ENCODE peak calls at places on chromosomes 11 and 22, in eight cellular contexts. One of them, this sample, is unnamed.

GRCh38 chr11:93543292-93543977 is at the start of gene SMCO4:
- DNase-seq in fibroblast of lung: peak
- DNase-seq in SK-N-SH: peak
- DNase-seq in neural progenitor cell: peak
- DNase-seq in hepatocyte: peak
- DNase-seq in OCI-LY7: peak
- DNase-seq in GM23338: peak
- DNase-seq in neuronal stem cell: peak
- DNase-seq in this sample: peak

GRCh38 chr11:27807594-27807993 is 107.3 kb upstream of the BDNF start:
- DNase-seq in fibroblast of lung: peak
- DNase-seq in SK-N-SH: no peak
- DNase-seq in neural progenitor cell: no peak
- DNase-seq in hepatocyte: no peak
- DNase-seq in OCI-LY7: no peak
- DNase-seq in GM23338: no peak
- DNase-seq in neuronal stem cell: no peak
- DNase-seq in this sample: no peak

GRCh38 chr22:49825944-49826602 is 1.6 kb downstream of the BRD1 start:
- DNase-seq in fibroblast of lung: peak
- DNase-seq in SK-N-SH: no peak
- DNase-seq in neural progenitor cell: no peak
- DNase-seq in hepatocyte: peak
- DNase-seq in OCI-LY7: peak
- DNase-seq in GM23338: no peak
- DNase-seq in neuronal stem cell: no peak
- DNase-seq in this sample: peak

GRCh38 chr11:84310261-84310660 is 1024.1 kb upstream of the CCDC90B start:
- DNase-seq in fibroblast of lung: no peak
- DNase-seq in SK-N-SH: no peak
- DNase-seq in neural progenitor cell: no peak
- DNase-seq in hepatocyte: no peak
- DNase-seq in OCI-LY7: no peak
- DNase-seq in GM23338: no peak
- DNase-seq in neuronal stem cell: no peak
- DNase-seq in this sample: no peak

GRCh38 chr22:24323695-24324094 is 53.1 kb downstream of the SPECC1L start:
- DNase-seq in fibroblast of lung: no peak
- DNase-seq in SK-N-SH: no peak
- DNase-seq in neural progenitor cell: no peak
- DNase-seq in hepatocyte: no peak
- DNase-seq in OCI-LY7: no peak
- DNase-seq in GM23338: no peak
- DNase-seq in neuronal stem cell: no peak
- DNase-seq in this sample: no peak

GRCh38 chr11:73308003-73308962 is at the start of gene ARHGEF17:
- DNase-seq in fibroblast of lung: peak
- DNase-seq in SK-N-SH: peak
- DNase-seq in neural progenitor cell: peak
- DNase-seq in hepatocyte: peak
- DNase-seq in OCI-LY7: no peak
- DNase-seq in GM23338: peak
- DNase-seq in neuronal stem cell: peak
- DNase-seq in this sample: peak

GRCh38 chr22:48849513-48849912 is 978.2 kb downstream of the BRD1 start:
- DNase-seq in fibroblast of lung: no peak
- DNase-seq in SK-N-SH: no peak
- DNase-seq in neural progenitor cell: no peak
- DNase-seq in hepatocyte: no peak
- DNase-seq in OCI-LY7: no peak
- DNase-seq in GM23338: no peak
- DNase-seq in neuronal stem cell: no peak
- DNase-seq in this sample: no peak

GRCh38 chr11:96227244-96227643 is 115.8 kb downstream of the MAML2 start:
- DNase-seq in fibroblast of lung: no peak
- DNase-seq in SK-N-SH: no peak
- DNase-seq in neural progenitor cell: no peak
- DNase-seq in hepatocyte: no peak
- DNase-seq in OCI-LY7: no peak
- DNase-seq in GM23338: no peak
- DNase-seq in neuronal stem cell: no peak
- DNase-seq in this sample: no peak

GRCh38 chr22:49011379-49011768 is 816.3 kb downstream of the BRD1 start:
- DNase-seq in fibroblast of lung: no peak
- DNase-seq in SK-N-SH: peak
- DNase-seq in neural progenitor cell: no peak
- DNase-seq in hepatocyte: no peak
- DNase-seq in OCI-LY7: no peak
- DNase-seq in GM23338: no peak
- DNase-seq in neuronal stem cell: no peak
- DNase-seq in this sample: no peak

GRCh38 chr22:19718255-19719054 is 4.2 kb downstream of the SEPTIN5 start:
- DNase-seq in fibroblast of lung: no peak
- DNase-seq in SK-N-SH: no peak
- DNase-seq in neural progenitor cell: no peak
- DNase-seq in hepatocyte: no peak
- DNase-seq in OCI-LY7: no peak
- DNase-seq in GM23338: no peak
- DNase-seq in neuronal stem cell: no peak
- DNase-seq in this sample: no peak

GRCh38 chr11:125451400-125452124 is 44.5 kb downstream of the FEZ1 start:
- DNase-seq in fibroblast of lung: peak
- DNase-seq in SK-N-SH: peak
- DNase-seq in neural progenitor cell: peak
- DNase-seq in hepatocyte: peak
- DNase-seq in OCI-LY7: no peak
- DNase-seq in GM23338: peak
- DNase-seq in neuronal stem cell: peak
- DNase-seq in this sample: no peak

GRCh38 chr11:47593492-47593933 is 698 bp downstream of the C1QTNF4 start:
- DNase-seq in fibroblast of lung: no peak
- DNase-seq in SK-N-SH: peak
- DNase-seq in neural progenitor cell: peak
- DNase-seq in hepatocyte: no peak
- DNase-seq in OCI-LY7: no peak
- DNase-seq in GM23338: no peak
- DNase-seq in neuronal stem cell: no peak
- DNase-seq in this sample: no peak
- H3K4me3 ChIP-seq in fibroblast of lung: peak
- H3K4me3 ChIP-seq in SK-N-SH: peak
- H3K4me3 ChIP-seq in neural progenitor cell: peak
- H3K4me3 ChIP-seq in hepatocyte: peak
- H3K4me3 ChIP-seq in OCI-LY7: no peak
- H3K4me3 ChIP-seq in GM23338: peak
- H3K4me3 ChIP-seq in neuronal stem cell: peak
- H3K4me3 ChIP-seq in this sample: no peak

GRCh38 chr11:130315354-130315970 is 745 bp upstream of the ZBTB44 start:
- DNase-seq in fibroblast of lung: no peak
- DNase-seq in SK-N-SH: peak
- DNase-seq in neural progenitor cell: peak
- DNase-seq in hepatocyte: peak
- DNase-seq in OCI-LY7: peak
- DNase-seq in GM23338: peak
- DNase-seq in neuronal stem cell: no peak
- DNase-seq in this sample: peak

GRCh38 chr11:130312046-130312445 is 2.7 kb downstream of the ZBTB44 start:
- DNase-seq in fibroblast of lung: no peak
- DNase-seq in SK-N-SH: no peak
- DNase-seq in neural progenitor cell: no peak
- DNase-seq in hepatocyte: no peak
- DNase-seq in OCI-LY7: no peak
- DNase-seq in GM23338: no peak
- DNase-seq in neuronal stem cell: no peak
- DNase-seq in this sample: no peak

GRCh38 chr11:130314749-130315285 is at the start of gene ZBTB44:
- DNase-seq in fibroblast of lung: peak
- DNase-seq in SK-N-SH: peak
- DNase-seq in neural progenitor cell: peak
- DNase-seq in hepatocyte: peak
- DNase-seq in OCI-LY7: peak
- DNase-seq in GM23338: peak
- DNase-seq in neuronal stem cell: peak
- DNase-seq in this sample: peak

GRCh38 chr11:130314184-130314748 is 451 bp downstream of the ZBTB44 start:
- DNase-seq in fibroblast of lung: peak
- DNase-seq in SK-N-SH: peak
- DNase-seq in neural progenitor cell: peak
- DNase-seq in hepatocyte: peak
- DNase-seq in OCI-LY7: peak
- DNase-seq in GM23338: peak
- DNase-seq in neuronal stem cell: no peak
- DNase-seq in this sample: no peak

GRCh38 chr11:130313383-130314183 is 1.1 kb downstream of the ZBTB44 start:
- DNase-seq in fibroblast of lung: no peak
- DNase-seq in SK-N-SH: no peak
- DNase-seq in neural progenitor cell: no peak
- DNase-seq in hepatocyte: no peak
- DNase-seq in OCI-LY7: peak
- DNase-seq in GM23338: peak
- DNase-seq in neuronal stem cell: no peak
- DNase-seq in this sample: no peak
- H2AFZ ChIP-seq in fibroblast of lung: peak
- H2AFZ ChIP-seq in SK-N-SH: peak
- H2AFZ ChIP-seq in neural progenitor cell: no peak
- H2AFZ ChIP-seq in hepatocyte: peak
- H2AFZ ChIP-seq in OCI-LY7: no peak
- H2AFZ ChIP-seq in GM23338: no peak
- H2AFZ ChIP-seq in neuronal stem cell: peak
- H2AFZ ChIP-seq in this sample: peak

DNA sequence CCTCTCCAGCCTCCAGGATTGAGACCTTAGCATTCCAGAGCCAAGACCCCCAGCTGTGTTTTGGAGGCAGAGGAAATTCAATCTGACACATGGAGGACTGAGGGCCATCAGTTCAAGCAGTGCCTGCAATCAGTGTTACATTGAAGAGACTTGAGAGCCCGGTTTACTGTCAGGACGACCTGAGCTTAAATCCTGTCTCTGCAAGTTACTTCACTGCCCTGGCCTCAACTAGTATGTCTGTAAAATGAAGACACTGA is 35.1 kb downstream of the TRIM29 start:
- DNase-seq in fibroblast of lung: no peak
- DNase-seq in SK-N-SH: no peak
- DNase-seq in neural progenitor cell: peak
- DNase-seq in hepatocyte: no peak
- DNase-seq in OCI-LY7: no peak
- DNase-seq in GM23338: no peak
- DNase-seq in neuronal stem cell: no peak
- DNase-seq in this sample: no peak
- H3K4me3 ChIP-seq in fibroblast of lung: no peak
- H3K4me3 ChIP-seq in SK-N-SH: no peak
- H3K4me3 ChIP-seq in neural progenitor cell: no peak
- H3K4me3 ChIP-seq in hepatocyte: no peak
- H3K4me3 ChIP-seq in OCI-LY7: no peak
- H3K4me3 ChIP-seq in GM23338: no peak
- H3K4me3 ChIP-seq in neuronal stem cell: no peak
- H3K4me3 ChIP-seq in this sample: no peak

DNA sequence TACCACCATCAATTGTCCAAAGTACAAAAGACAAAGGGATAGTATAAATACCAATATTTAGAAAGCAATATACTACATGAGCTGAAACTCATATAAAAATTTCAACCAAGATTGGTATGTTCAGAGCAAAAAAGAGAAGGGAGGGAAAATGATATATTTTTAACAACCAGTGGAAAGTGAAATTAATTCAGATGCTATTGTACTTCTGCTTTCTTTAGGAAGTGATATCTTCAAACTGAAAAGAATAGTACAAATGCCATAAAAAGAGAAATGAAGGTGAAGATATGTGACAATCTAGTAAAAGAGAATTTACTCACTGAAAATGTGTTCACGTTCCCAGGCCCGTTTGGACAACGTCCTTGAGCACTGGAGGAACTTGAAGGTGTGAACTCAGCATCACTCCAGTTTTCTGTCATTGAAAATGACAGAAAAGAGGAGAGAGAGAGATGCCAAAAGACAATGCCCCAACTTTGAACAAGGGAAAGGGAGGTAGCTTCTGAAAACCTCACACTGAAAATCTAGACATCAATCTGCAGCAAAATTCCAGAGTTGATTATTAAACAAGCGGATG is 47.5 kb downstream of the SC5D start:
- DNase-seq in fibroblast of lung: no peak
- DNase-seq in SK-N-SH: no peak
- DNase-seq in neural progenitor cell: no peak
- DNase-seq in hepatocyte: no peak
- DNase-seq in OCI-LY7: no peak
- DNase-seq in GM23338: no peak
- DNase-seq in neuronal stem cell: no peak
- DNase-seq in this sample: no peak
- H2AFZ ChIP-seq in fibroblast of lung: no peak
- H2AFZ ChIP-seq in SK-N-SH: no peak
- H2AFZ ChIP-seq in neural progenitor cell: no peak
- H2AFZ ChIP-seq in hepatocyte: no peak
- H2AFZ ChIP-seq in OCI-LY7: peak
- H2AFZ ChIP-seq in GM23338: peak
- H2AFZ ChIP-seq in neuronal stem cell: no peak
- H2AFZ ChIP-seq in this sample: no peak

DNA sequence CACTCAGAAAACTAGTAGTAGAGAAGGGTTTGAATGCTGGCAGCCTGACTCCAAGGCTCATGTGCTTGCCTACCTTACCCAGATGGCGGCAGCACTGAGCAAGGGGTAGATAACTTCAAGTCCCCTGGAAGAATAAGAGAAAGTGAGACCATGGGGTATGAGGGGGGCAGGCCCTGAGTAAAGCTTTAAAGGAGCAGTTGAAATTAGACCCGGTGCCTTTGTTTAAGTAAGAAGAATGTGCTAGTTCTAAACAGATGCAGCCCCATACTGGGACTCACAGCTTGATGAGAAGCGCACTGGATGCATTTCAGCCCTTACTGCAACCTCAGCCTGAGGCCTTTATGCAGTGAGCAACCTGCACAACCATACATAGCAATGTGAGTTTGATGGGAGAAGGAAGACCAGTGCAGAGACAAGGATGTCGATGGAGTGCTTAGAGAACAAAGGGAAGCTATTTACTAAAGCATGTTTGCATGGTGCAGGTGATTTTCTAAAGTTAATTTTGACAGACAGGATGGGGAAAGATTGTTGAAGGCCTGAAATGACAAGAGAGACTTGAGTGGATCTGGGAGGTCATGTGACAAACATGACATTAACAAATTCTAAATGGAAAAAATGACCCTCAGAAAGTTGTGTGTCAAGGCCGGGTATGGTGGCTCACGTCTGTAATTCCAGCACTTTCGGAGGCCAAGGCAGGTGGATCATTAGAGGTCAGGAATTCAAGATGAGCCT is 27.1 kb upstream of the TMA7B start:
- DNase-seq in fibroblast of lung: no peak
- DNase-seq in SK-N-SH: no peak
- DNase-seq in neural progenitor cell: peak
- DNase-seq in hepatocyte: peak
- DNase-seq in OCI-LY7: peak
- DNase-seq in GM23338: peak
- DNase-seq in neuronal stem cell: peak
- DNase-seq in this sample: peak
- H3K4me3 ChIP-seq in fibroblast of lung: no peak
- H3K4me3 ChIP-seq in SK-N-SH: no peak
- H3K4me3 ChIP-seq in neural progenitor cell: peak
- H3K4me3 ChIP-seq in hepatocyte: no peak
- H3K4me3 ChIP-seq in OCI-LY7: no peak
- H3K4me3 ChIP-seq in GM23338: no peak
- H3K4me3 ChIP-seq in neuronal stem cell: no peak
- H3K4me3 ChIP-seq in this sample: no peak

This sample was measured in DND-41.